ENCODE peak calls at places on chromosomes 5 and 9, in five cellular contexts. F, Q, L, I and W are unnamed samples. For H3K4me1, the result is how much of the 10 kb centered on the place peaks cover.

GRCh38 chr5:59543826-59544442 is 349.6 kb downstream of the PDE4D start:
- DNase-seq in L (no peak), F (no peak), I (no peak), Q (no peak), W (no peak)

GRCh38 chr9:16806674-16807073 is 63.8 kb downstream of the BNC2 start:
- DNase-seq in F (no peak), L (no peak), Q (no peak), I (no peak), W (no peak)

GRCh38 chr5:128844354-128844923 is 120.8 kb upstream of the SLC27A6 start:
- DNase-seq in F (no peak), L (no peak), Q (no peak), I (no peak), W (no peak)

GRCh38 chr5:150544606-150545219 is 36.8 kb downstream of the NDST1 start:
- DNase-seq in L (peak), F (peak), Q (no peak), I (no peak), W (peak)

GRCh38 chr5:116864838-116865190 is 290.2 kb upstream of the SEMA6A start:
- DNase-seq in I (no peak), F (no peak), Q (no peak), L (no peak), W (no peak)

GRCh38 chr5:82045526-82046267 is 73.9 kb downstream of the ATG10 start:
- DNase-seq in F (no peak), Q (no peak), I (no peak), L (no peak), W (no peak)

GRCh38 chr5:1201327-1202025 is at the start of gene SLC6A19:
- DNase-seq in L (peak), F (no peak), I (no peak), Q (no peak), W (peak)

GRCh38 chr5:69374911-69375446 is 5.4 kb downstream of the RAD17 start:
- DNase-seq in L (no peak), Q (no peak), I (no peak), F (no peak), W (no peak)

GRCh38 chr5:52504584-52505240 is 283.0 kb upstream of the ITGA1 start:
- DNase-seq in Q (no peak), L (no peak), F (no peak), I (no peak), W (no peak)

GRCh38 chr5:119171686-119172085 is 100.8 kb downstream of the DMXL1 start:
- DNase-seq in F (no peak), I (no peak), Q (no peak), L (no peak), W (no peak)

GRCh38 chr9:81497096-81497495 is 192.3 kb downstream of the TLE1 start:
- DNase-seq in I (no peak), F (no peak), L (no peak), Q (no peak), W (no peak)

GRCh38 chr5:55994502-55994997 is at the start of gene IL6ST:
- DNase-seq in I (peak), Q (no peak), F (peak), L (no peak), W (no peak)

GRCh38 chr5:137708796-137709559 is 26.9 kb downstream of the KLHL3 start:
- DNase-seq in Q (no peak), F (no peak), I (no peak), L (no peak), W (no peak)

GRCh38 chr5:179232091-179232490 is 113.2 kb downstream of the ADAMTS2 start:
- DNase-seq in L (no peak), Q (no peak), F (no peak), I (peak), W (no peak)

GRCh38 chr5:32628049-32628803 is 42.9 kb downstream of the SUB1 start:
- DNase-seq in Q (no peak), L (peak), F (no peak), I (no peak), W (no peak)

GRCh38 chr9:73615557-73615956 is 463.9 kb downstream of the ANXA1 start:
- DNase-seq in L (no peak), F (no peak), Q (no peak), I (no peak), W (no peak)
- H3K4me3 ChIP-seq in L (no peak), F (no peak), Q (no peak), I (no peak), W (no peak)

GRCh38 chr9:109907400-109907799 is 127.4 kb downstream of the PALM2AKAP2 start:
- DNase-seq in F (no peak), I (no peak), L (no peak), Q (no peak), W (no peak)

GRCh38 chr9:109907810-109908458 is 127.9 kb downstream of the PALM2AKAP2 start:
- DNase-seq in F (no peak), I (no peak), Q (no peak), L (no peak), W (no peak)

GRCh38 chr9:109905472-109905871 is 125.5 kb downstream of the PALM2AKAP2 start:
- DNase-seq in Q (no peak), F (no peak), I (no peak), L (no peak), W (no peak)

GRCh38 chr9:109908459-109909390 is 128.7 kb downstream of the PALM2AKAP2 start:
- DNase-seq in Q (no peak), I (no peak), F (no peak), L (no peak), W (no peak)

GRCh38 chr9:109906766-109907382 is 126.9 kb downstream of the PALM2AKAP2 start:
- DNase-seq in Q (no peak), L (no peak), F (no peak), I (no peak), W (no peak)
- H3K4me1 ChIP-seq in Q (under half), L (under half), F (under half), I (under half), W (under half)

DNA sequence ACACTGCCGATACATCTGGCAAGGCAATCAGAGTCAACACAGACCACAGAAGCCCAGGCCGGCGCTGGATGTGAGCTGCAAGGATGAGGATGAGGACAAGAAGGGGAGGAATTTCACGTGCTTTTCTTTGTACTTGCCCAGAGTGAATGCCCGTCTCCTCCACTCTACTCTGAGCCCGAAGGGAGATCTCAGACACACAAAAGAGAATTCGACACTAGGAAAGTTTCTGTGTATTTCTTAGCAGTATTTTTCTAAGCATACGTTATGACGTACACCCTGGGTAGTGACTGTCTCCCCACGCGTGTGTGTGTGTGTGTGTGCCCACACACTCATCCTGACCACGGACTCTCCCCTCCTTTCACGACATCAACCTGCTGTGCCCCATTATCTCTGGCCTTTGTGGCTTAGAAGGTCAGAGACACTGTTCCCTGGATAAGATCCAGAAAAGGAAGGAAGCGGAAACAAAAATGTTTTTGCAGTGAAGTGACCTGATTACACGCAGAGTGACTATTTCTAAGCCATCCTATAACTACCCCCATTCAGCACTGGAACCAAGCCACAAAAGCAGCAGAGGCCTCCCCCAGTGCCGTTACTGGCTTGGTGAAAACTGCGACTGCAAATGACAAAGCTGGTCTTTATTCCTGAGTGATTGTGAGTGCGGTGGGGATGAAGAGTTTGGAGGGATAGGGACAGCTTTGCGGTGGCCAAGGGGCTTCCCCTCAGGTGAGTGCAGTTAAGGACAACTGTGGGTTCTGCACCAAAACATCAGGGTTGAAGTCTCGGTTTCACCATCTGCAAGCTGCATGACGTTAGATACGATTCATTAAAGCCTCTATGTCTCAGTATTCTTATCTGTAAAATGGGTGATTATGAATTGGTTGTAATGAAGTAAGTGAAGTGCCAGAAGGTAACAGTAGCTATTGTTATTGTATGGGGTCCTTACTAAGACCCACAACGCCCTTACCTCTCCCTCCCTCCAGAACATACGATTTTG is 227.1 kb upstream of the DAPK1 start:
- DNase-seq in L (no peak), F (no peak), I (no peak), Q (no peak), W (no peak)
- H3K4me3 ChIP-seq in L (no peak), F (no peak), I (no peak), Q (no peak), W (no peak)

GRCh38 chr5:107470007-107470582 is 200.6 kb downstream of the EFNA5 start:
- DNase-seq in F (no peak), L (no peak), Q (no peak), I (no peak), W (no peak)

GRCh38 chr5:107467137-107467932 is 203.4 kb downstream of the EFNA5 start:
- DNase-seq in L (no peak), Q (no peak), I (no peak), F (no peak), W (no peak)

GRCh38 chr5:107468286-107468685 is 202.5 kb downstream of the EFNA5 start:
- DNase-seq in Q (no peak), F (no peak), L (no peak), I (no peak), W (no peak)

GRCh38 chr5:107469485-107469884 is 201.3 kb downstream of the EFNA5 start:
- DNase-seq in Q (peak), L (no peak), F (no peak), I (no peak), W (no peak)

GRCh38 chr5:107469064-107469463 is 201.7 kb downstream of the EFNA5 start:
- DNase-seq in I (no peak), L (no peak), Q (no peak), F (no peak), W (no peak)
- H3K4me1 ChIP-seq in I (half or more), L (under half), Q (half or more), F (under half), W (under half)

DNA sequence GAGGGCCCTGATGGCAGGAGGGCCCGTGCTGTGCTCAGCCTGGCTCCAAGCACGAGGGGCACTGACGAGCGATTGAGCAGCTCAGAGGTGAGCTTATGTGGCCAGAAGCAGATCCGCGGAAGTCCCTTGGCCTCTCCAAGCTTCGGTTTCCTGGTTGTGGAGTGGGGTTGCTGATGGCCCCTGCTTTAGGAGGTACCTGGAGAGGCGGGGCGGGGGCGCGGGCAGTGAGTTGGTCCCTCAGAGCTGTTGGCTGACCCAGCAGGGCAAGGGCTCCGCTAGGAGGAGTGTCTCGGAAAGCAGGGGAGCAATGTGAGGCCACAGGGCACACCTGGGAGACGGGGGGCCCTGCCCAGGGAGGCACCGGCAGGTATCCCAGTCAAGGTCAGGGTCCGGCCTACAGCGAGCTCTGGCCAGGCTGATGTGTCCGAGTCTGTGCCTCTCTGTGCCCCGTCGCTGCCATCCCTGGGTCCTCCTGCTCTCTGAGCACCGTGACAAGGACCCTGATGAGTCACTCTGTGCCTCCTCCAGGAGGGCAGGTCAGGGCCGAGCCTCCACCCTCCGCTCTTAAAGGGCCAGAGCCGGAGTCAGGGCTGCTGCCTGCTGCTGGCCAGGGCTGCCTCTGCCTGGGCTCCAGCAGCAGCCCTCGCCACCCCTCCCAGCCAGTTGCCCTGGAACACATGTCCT is 14.8 kb downstream of the NCS1 start:
- DNase-seq in Q (no peak), L (peak), F (no peak), I (no peak), W (peak)
- H3K4me3 ChIP-seq in Q (peak), L (no peak), F (no peak), I (peak), W (peak)

GRCh38 chr9:109247228-109247627 is 73.6 kb downstream of the EPB41L4B start:
- DNase-seq in Q (no peak), L (no peak), F (no peak), I (no peak), W (no peak)
- H3K4me1 ChIP-seq in Q (under half), L (under half), F (under half), I (under half), W (under half)